ENCODE peak calls at places on chromosomes 12 and 14, in five cellular contexts. A is C1 segment of cervical spinal cord, S is GM04504, H is HEK293T, B is T-helper 2 cell. Z is an unnamed sample.

GRCh38 chr14:96816281-96816680 is 19.1 kb downstream of the VRK1 start:
- DNase-seq in A (no peak), S (no peak), H (no peak), B (no peak), Z (no peak)

GRCh38 chr12:76299536-76300296 is 48.5 kb downstream of the BBS10 start:
- DNase-seq in A (no peak), S (no peak), H (peak; percentile 14), B (no peak), Z (no peak)

GRCh38 chr12:107091381-107091780 is 2.0 kb downstream of the CRY1 start:
- DNase-seq in A (no peak), S (no peak), H (no peak), B (no peak), Z (peak; percentile 29)

GRCh38 chr14:28356819-28357218 is 409.8 kb upstream of the FOXG1 start:
- DNase-seq in A (no peak), S (no peak), H (no peak), B (no peak), Z (no peak)

GRCh38 chr14:104256025-104256424 is 117.6 kb downstream of the KIF26A start:
- DNase-seq in A (no peak), S (no peak), H (no peak), B (no peak), Z (no peak)

GRCh38 chr12:28427046-28427445 is 236.8 kb downstream of the CCDC91 start:
- DNase-seq in A (no peak), S (no peak), H (no peak), B (no peak), Z (no peak)

GRCh38 chr12:34297790-34298164 is 275.5 kb downstream of the ALG10 start:
- DNase-seq in A (no peak), S (no peak), H (no peak), B (peak; percentile 0), Z (no peak)

GRCh38 chr12:97639702-97640101 is 177.1 kb downstream of the RMST start:
- DNase-seq in A (no peak), S (no peak), H (no peak), B (no peak), Z (no peak)

GRCh38 chr12:3076730-3077571 is at the start of gene TSPAN9:
- DNase-seq in A (peak; percentile 28), S (no peak), H (peak; percentile 91), B (peak; percentile 54), Z (no peak)

GRCh38 chr12:68786929-68787328 is 21.0 kb upstream of the MDM2 start:
- DNase-seq in A (no peak), S (no peak), H (no peak), B (no peak), Z (no peak)

GRCh38 chr14:34971381-34971780 is 11.4 kb upstream of the SRP54 start:
- DNase-seq in A (no peak), S (no peak), H (no peak), B (no peak), Z (no peak)

GRCh38 chr14:61927015-61927414 is 164.8 kb downstream of the SNAPC1 start:
- DNase-seq in A (no peak), S (peak; percentile 24), H (no peak), B (no peak), Z (peak; percentile 59)

GRCh38 chr12:97960741-97961608 is 498.4 kb downstream of the RMST start:
- DNase-seq in A (no peak), S (no peak), H (peak; percentile 38), B (no peak), Z (no peak)

GRCh38 chr12:30822385-30823139 is 67.8 kb upstream of the CAPRIN2 start:
- DNase-seq in A (peak; percentile 42), S (peak; percentile 3), H (no peak), B (no peak), Z (no peak)

GRCh38 chr12:32706337-32707024 is 27.4 kb downstream of the DNM1L start:
- DNase-seq in A (no peak), S (no peak), H (no peak), B (no peak), Z (no peak)

GRCh38 chr14:51533877-51534553 is 117.7 kb upstream of the FRMD6 start:
- DNase-seq in A (no peak), S (no peak), H (no peak), B (no peak), Z (no peak)

GRCh38 chr12:55720894-55721444 is 776 bp downstream of the RDH5 start:
- DNase-seq in A (peak; percentile 61), S (peak; percentile 87), H (no peak), B (no peak), Z (no peak)

GRCh38 chr14:36657409-36658090 is 4.1 kb upstream of the PAX9 start:
- DNase-seq in A (no peak), S (no peak), H (no peak), B (no peak), Z (no peak)

GRCh38 chr12:130041983-130042812 is 120.1 kb upstream of the FZD10 start:
- DNase-seq in A (peak; percentile 12), S (no peak), H (peak; percentile 83), B (no peak), Z (no peak)

GRCh38 chr12:60836651-60837050 is 1240.8 kb downstream of the SLC16A7 start:
- DNase-seq in A (no peak), S (no peak), H (no peak), B (no peak), Z (no peak)

GRCh38 chr14:70803321-70804110 is 5.8 kb downstream of the MAP3K9 start:
- DNase-seq in A (no peak), S (no peak), H (no peak), B (no peak), Z (no peak)

GRCh38 chr12:2372178-2372577 is 319.4 kb downstream of the CACNA1C start:
- DNase-seq in A (no peak), S (no peak), H (no peak), B (no peak), Z (no peak)

GRCh38 chr14:54348001-54348611 is 48.7 kb upstream of the CDKN3 start:
- DNase-seq in A (no peak), S (no peak), H (peak; percentile 57), B (no peak), Z (no peak)

GRCh38 chr12:1836854-1837411 is 16.6 kb downstream of the LRTM2 start:
- DNase-seq in A (peak; percentile 11), S (no peak), H (no peak), B (no peak), Z (no peak)

GRCh38 chr12:87815738-87816137 is 213.5 kb downstream of the C12orf50 start:
- DNase-seq in A (no peak), S (no peak), H (no peak), B (no peak), Z (no peak)

GRCh38 chr12:41053046-41053445 is 135.1 kb upstream of the PDZRN4 start:
- DNase-seq in A (no peak), S (no peak), H (no peak), B (no peak), Z (no peak)

GRCh38 chr12:107207931-107208515 is 114.7 kb upstream of the CRY1 start:
- DNase-seq in A (no peak), S (no peak), H (no peak), B (no peak), Z (peak; percentile 2)

Z was measured in BJ.